ENCODE peak calls at places on chromosome 15, in seven cellular contexts. One of them, this sample, is unnamed.

GRCh38 chr15:80891006-80891405 is 98.6 kb downstream of the MESD start:
- DNase-seq in BJ: no peak
- DNase-seq in cardiac fibroblast: no peak
- DNase-seq in cardiac muscle cell: no peak
- DNase-seq in tibial nerve: no peak
- DNase-seq in ovary: no peak
- DNase-seq in A549: no peak
- DNase-seq in this sample: no peak

GRCh38 chr15:44298878-44299277 is 10.4 kb downstream of the GOLM2 start:
- DNase-seq in BJ: no peak
- DNase-seq in A549: peak
- DNase-seq in ovary: no peak
- DNase-seq in cardiac muscle cell: no peak
- DNase-seq in cardiac fibroblast: no peak
- DNase-seq in tibial nerve: no peak
- DNase-seq in this sample: no peak

GRCh38 chr15:39021341-39021740 is 456.7 kb upstream of the RASGRP1 start:
- DNase-seq in A549: no peak
- DNase-seq in BJ: no peak
- DNase-seq in ovary: no peak
- DNase-seq in tibial nerve: no peak
- DNase-seq in cardiac muscle cell: no peak
- DNase-seq in cardiac fibroblast: no peak
- DNase-seq in this sample: no peak

GRCh38 chr15:43052860-43053259 is 53.0 kb downstream of the UBR1 start:
- DNase-seq in tibial nerve: no peak
- DNase-seq in cardiac muscle cell: no peak
- DNase-seq in BJ: no peak
- DNase-seq in cardiac fibroblast: no peak
- DNase-seq in ovary: no peak
- DNase-seq in A549: no peak
- DNase-seq in this sample: no peak

GRCh38 chr15:96321422-96322391 is 8.8 kb upstream of the NR2F2 start:
- DNase-seq in A549: no peak
- DNase-seq in tibial nerve: peak
- DNase-seq in ovary: peak
- DNase-seq in cardiac fibroblast: peak
- DNase-seq in BJ: no peak
- DNase-seq in cardiac muscle cell: no peak
- DNase-seq in this sample: peak

GRCh38 chr15:100570282-100570681 is 31.7 kb downstream of the LINS1 start:
- DNase-seq in cardiac muscle cell: no peak
- DNase-seq in ovary: no peak
- DNase-seq in tibial nerve: no peak
- DNase-seq in BJ: no peak
- DNase-seq in cardiac fibroblast: peak
- DNase-seq in A549: no peak
- DNase-seq in this sample: no peak

GRCh38 chr15:27479232-27480140 is 508.5 kb downstream of the GABRG3 start:
- DNase-seq in ovary: no peak
- DNase-seq in cardiac muscle cell: no peak
- DNase-seq in BJ: no peak
- DNase-seq in A549: no peak
- DNase-seq in tibial nerve: no peak
- DNase-seq in cardiac fibroblast: no peak
- DNase-seq in this sample: no peak

GRCh38 chr15:42139596-42139995 is 16.8 kb downstream of the PLA2G4F start:
- DNase-seq in ovary: no peak
- DNase-seq in A549: no peak
- DNase-seq in cardiac fibroblast: no peak
- DNase-seq in BJ: no peak
- DNase-seq in tibial nerve: no peak
- DNase-seq in cardiac muscle cell: no peak
- DNase-seq in this sample: peak

GRCh38 chr15:31278056-31278445 is 48.6 kb upstream of the KLF13 start:
- DNase-seq in cardiac fibroblast: no peak
- DNase-seq in cardiac muscle cell: no peak
- DNase-seq in A549: no peak
- DNase-seq in BJ: no peak
- DNase-seq in tibial nerve: no peak
- DNase-seq in ovary: no peak
- DNase-seq in this sample: peak

GRCh38 chr15:37824717-37825382 is 109.6 kb upstream of the TMCO5A start:
- DNase-seq in cardiac fibroblast: peak
- DNase-seq in BJ: peak
- DNase-seq in A549: peak
- DNase-seq in ovary: no peak
- DNase-seq in cardiac muscle cell: no peak
- DNase-seq in tibial nerve: no peak
- DNase-seq in this sample: no peak

GRCh38 chr15:42046597-42046996 is 25.8 kb upstream of the PLA2G4E start:
- DNase-seq in ovary: no peak
- DNase-seq in A549: peak
- DNase-seq in tibial nerve: no peak
- DNase-seq in cardiac muscle cell: no peak
- DNase-seq in BJ: no peak
- DNase-seq in cardiac fibroblast: no peak
- DNase-seq in this sample: no peak

GRCh38 chr15:67543348-67543718 is 830 bp downstream of the MAP2K5 start:
- DNase-seq in ovary: no peak
- DNase-seq in tibial nerve: no peak
- DNase-seq in cardiac fibroblast: peak
- DNase-seq in BJ: no peak
- DNase-seq in cardiac muscle cell: no peak
- DNase-seq in A549: peak
- DNase-seq in this sample: peak

GRCh38 chr15:73141216-73141900 is 89.1 kb downstream of the NEO1 start:
- DNase-seq in A549: no peak
- DNase-seq in tibial nerve: no peak
- DNase-seq in ovary: no peak
- DNase-seq in BJ: no peak
- DNase-seq in cardiac muscle cell: no peak
- DNase-seq in cardiac fibroblast: no peak
- DNase-seq in this sample: no peak

GRCh38 chr15:63339006-63339766 is 42.5 kb downstream of the CA12 start:
- DNase-seq in A549: no peak
- DNase-seq in cardiac fibroblast: no peak
- DNase-seq in tibial nerve: no peak
- DNase-seq in cardiac muscle cell: no peak
- DNase-seq in BJ: no peak
- DNase-seq in ovary: no peak
- DNase-seq in this sample: no peak

GRCh38 chr15:70741677-70742293 is 21.6 kb downstream of the UACA start:
- DNase-seq in BJ: no peak
- DNase-seq in cardiac muscle cell: no peak
- DNase-seq in ovary: no peak
- DNase-seq in A549: peak
- DNase-seq in tibial nerve: no peak
- DNase-seq in cardiac fibroblast: peak
- DNase-seq in this sample: no peak

GRCh38 chr15:60480149-60480548 is 1.2 kb upstream of the ICE2 start:
- DNase-seq in A549: no peak
- DNase-seq in BJ: no peak
- DNase-seq in tibial nerve: no peak
- DNase-seq in ovary: no peak
- DNase-seq in cardiac muscle cell: no peak
- DNase-seq in cardiac fibroblast: no peak
- DNase-seq in this sample: no peak

GRCh38 chr15:84643838-84644237 is 10.2 kb downstream of the WDR73 start:
- DNase-seq in cardiac muscle cell: no peak
- DNase-seq in ovary: no peak
- DNase-seq in BJ: no peak
- DNase-seq in cardiac fibroblast: no peak
- DNase-seq in A549: no peak
- DNase-seq in tibial nerve: no peak
- DNase-seq in this sample: no peak
- H3K4me3 ChIP-seq in cardiac muscle cell: no peak
- H3K4me3 ChIP-seq in ovary: no peak
- H3K4me3 ChIP-seq in BJ: no peak
- H3K4me3 ChIP-seq in cardiac fibroblast: no peak
- H3K4me3 ChIP-seq in A549: no peak
- H3K4me3 ChIP-seq in tibial nerve: no peak
- H3K4me3 ChIP-seq in this sample: no peak

GRCh38 chr15:50261979-50262378 is 3.5 kb downstream of the HDC start:
- DNase-seq in tibial nerve: no peak
- DNase-seq in A549: no peak
- DNase-seq in cardiac muscle cell: no peak
- DNase-seq in cardiac fibroblast: no peak
- DNase-seq in BJ: no peak
- DNase-seq in ovary: no peak
- DNase-seq in this sample: no peak
- TF ChIP-seq CTCF in tibial nerve: no peak
- TF ChIP-seq CTCF in A549: no peak
- TF ChIP-seq CTCF in cardiac muscle cell: no peak
- TF ChIP-seq CTCF in cardiac fibroblast: no peak
- TF ChIP-seq CTCF in BJ: no peak
- TF ChIP-seq CTCF in ovary: no peak
- TF ChIP-seq CTCF in this sample: no peak

DNA sequence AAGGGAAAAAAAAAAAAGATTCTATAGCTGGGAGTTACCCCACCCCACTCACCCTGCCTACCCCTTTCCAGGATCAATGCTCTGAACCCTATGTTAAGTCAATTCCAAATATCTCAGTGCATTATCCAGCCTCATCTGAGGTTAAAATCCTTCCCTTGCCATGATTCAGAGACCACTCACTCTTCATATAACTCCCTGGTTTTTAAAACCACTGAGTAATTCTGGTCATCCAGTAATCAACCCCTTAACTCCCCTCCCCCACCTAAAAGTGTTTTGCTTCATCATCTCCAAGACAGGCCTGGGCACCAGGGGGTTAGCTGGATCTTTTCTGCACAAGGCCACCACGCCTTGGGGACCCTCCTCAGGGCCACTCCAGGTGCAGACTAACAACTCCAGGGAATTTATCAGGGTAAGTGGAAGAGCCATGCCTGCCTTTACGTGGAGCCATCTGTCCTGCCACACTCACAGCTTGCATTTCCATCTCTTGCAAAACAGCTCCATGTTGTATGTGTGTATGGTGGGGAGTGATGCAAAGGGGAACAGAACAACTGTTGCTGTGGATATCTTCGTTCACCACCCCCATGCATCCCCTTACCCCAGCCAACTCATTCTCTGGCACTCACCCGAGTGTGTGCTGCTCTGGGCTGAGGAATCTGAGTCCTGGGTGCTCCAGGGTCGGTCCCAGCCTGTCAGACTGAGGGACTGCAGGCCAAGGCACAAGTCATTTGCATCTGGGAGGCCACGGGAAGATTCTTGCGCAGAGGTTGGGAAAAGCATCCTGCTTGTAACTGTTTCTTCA is 30.7 kb upstream of the RPS17 start:
- DNase-seq in A549: no peak
- DNase-seq in BJ: no peak
- DNase-seq in ovary: no peak
- DNase-seq in tibial nerve: no peak
- DNase-seq in cardiac muscle cell: no peak
- DNase-seq in cardiac fibroblast: peak
- DNase-seq in this sample: no peak
- H3K4me3 ChIP-seq in A549: no peak
- H3K4me3 ChIP-seq in BJ: no peak
- H3K4me3 ChIP-seq in ovary: peak
- H3K4me3 ChIP-seq in tibial nerve: peak
- H3K4me3 ChIP-seq in cardiac muscle cell: no peak
- H3K4me3 ChIP-seq in cardiac fibroblast: no peak
- H3K4me3 ChIP-seq in this sample: no peak

GRCh38 chr15:77870195-77871065 is 207.1 kb downstream of the TBC1D2B start:
- DNase-seq in cardiac muscle cell: peak
- DNase-seq in tibial nerve: peak
- DNase-seq in cardiac fibroblast: peak
- DNase-seq in A549: peak
- DNase-seq in BJ: no peak
- DNase-seq in ovary: peak
- DNase-seq in this sample: peak

GRCh38 chr15:77867266-77868047 is 210.1 kb downstream of the TBC1D2B start:
- DNase-seq in cardiac muscle cell: no peak
- DNase-seq in cardiac fibroblast: no peak
- DNase-seq in A549: no peak
- DNase-seq in ovary: no peak
- DNase-seq in BJ: no peak
- DNase-seq in tibial nerve: no peak
- DNase-seq in this sample: peak

GRCh38 chr15:77874071-77874470 is 203.4 kb downstream of the TBC1D2B start:
- DNase-seq in BJ: no peak
- DNase-seq in A549: no peak
- DNase-seq in ovary: no peak
- DNase-seq in tibial nerve: no peak
- DNase-seq in cardiac muscle cell: no peak
- DNase-seq in cardiac fibroblast: no peak
- DNase-seq in this sample: peak

GRCh38 chr15:77869021-77869895 is 208.3 kb downstream of the TBC1D2B start:
- DNase-seq in tibial nerve: no peak
- DNase-seq in cardiac muscle cell: no peak
- DNase-seq in A549: no peak
- DNase-seq in ovary: no peak
- DNase-seq in BJ: no peak
- DNase-seq in cardiac fibroblast: peak
- DNase-seq in this sample: peak

DNA sequence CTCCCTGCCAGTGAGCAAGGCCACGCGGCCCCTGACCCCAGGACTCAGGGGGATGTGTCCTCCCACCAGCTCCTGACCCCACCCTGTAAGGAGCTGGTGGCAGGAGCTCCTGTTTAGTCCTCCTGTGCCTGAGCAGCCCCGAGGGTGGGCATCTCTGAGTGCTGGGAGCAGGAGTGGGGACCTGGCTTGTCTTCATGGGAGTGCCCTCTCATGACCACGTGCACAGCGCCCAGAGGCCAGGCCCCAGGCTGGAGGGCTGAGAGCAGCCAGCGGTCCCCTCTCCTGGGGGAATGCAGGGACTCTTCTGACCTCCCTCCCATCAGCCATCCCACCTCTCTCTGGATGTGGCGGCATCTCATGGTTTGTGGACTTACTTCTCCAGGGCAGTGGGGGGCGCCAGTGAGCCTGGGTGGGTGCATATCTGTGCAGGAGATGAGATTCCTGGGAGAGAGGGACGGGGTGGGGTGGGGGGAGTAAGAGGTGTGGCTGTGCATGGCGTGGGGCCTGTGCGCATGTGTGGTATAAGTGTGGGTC is 205.6 kb downstream of the TBC1D2B start:
- DNase-seq in cardiac muscle cell: no peak
- DNase-seq in cardiac fibroblast: no peak
- DNase-seq in ovary: no peak
- DNase-seq in A549: no peak
- DNase-seq in BJ: no peak
- DNase-seq in tibial nerve: no peak
- DNase-seq in this sample: peak
- TF ChIP-seq CTCF in cardiac muscle cell: peak
- TF ChIP-seq CTCF in cardiac fibroblast: peak
- TF ChIP-seq CTCF in ovary: no peak
- TF ChIP-seq CTCF in A549: no peak
- TF ChIP-seq CTCF in BJ: peak
- TF ChIP-seq CTCF in tibial nerve: no peak
- TF ChIP-seq CTCF in this sample: no peak